ENCODE peak calls at places on chromosomes 2 and 18, in six cellular contexts. A is K562, M is GM12891, W is GM12878, E is HepG2, B is H1. I is an unnamed sample.
A peak's percentile ranks its signal among the peaks of the same experiment; 100 is the strongest.

GRCh38 chr2:112296407-112296806 is 21.0 kb downstream of the ZC3H6 start:
- DNase-seq in A (no peak), M (no peak), W (no peak), E (no peak), B (no peak), I (no peak)

GRCh38 chr2:18413794-18414396 is 146.6 kb downstream of the RDH14 start:
- DNase-seq in A (no peak), M (no peak), W (no peak), E (no peak), B (no peak), I (no peak)

GRCh38 chr2:12106440-12107080 is 360.1 kb downstream of the LPIN1 start:
- DNase-seq in A (peak; percentile 92), M (no peak), W (no peak), E (no peak), B (no peak), I (no peak)

GRCh38 chr2:118088051-118089014 is at the start of gene INSIG2:
- DNase-seq in A (peak; percentile 93), M (peak; percentile 69), W (peak; percentile 98), E (peak; percentile 99), B (peak; percentile 92), I (peak; percentile 71)

GRCh38 chr2:22406625-22407024 is 978.4 kb upstream of the KLHL29 start:
- DNase-seq in A (no peak), M (no peak), W (no peak), E (no peak), B (no peak), I (no peak)

GRCh38 chr2:26971911-26972786 is 1.7 kb downstream of the MAPRE3 start:
- DNase-seq in A (peak; percentile 37), M (no peak), W (no peak), E (no peak), B (no peak), I (no peak)

GRCh38 chr2:199932312-199932855 is 21.3 kb downstream of the C2orf69 start:
- DNase-seq in A (no peak), M (no peak), W (no peak), E (no peak), B (no peak), I (no peak)

GRCh38 chr2:189217546-189217945 is 38.0 kb upstream of the COL5A2 start:
- DNase-seq in A (no peak), M (no peak), W (no peak), E (no peak), B (peak; percentile 60), I (no peak)

GRCh38 chr2:9975805-9976447 is 24.4 kb downstream of the GRHL1 start:
- DNase-seq in A (peak; percentile 39), M (no peak), W (no peak), E (no peak), B (no peak), I (no peak)

GRCh38 chr2:19807346-19807745 is 94.4 kb downstream of the TTC32 start:
- DNase-seq in A (no peak), M (no peak), W (no peak), E (no peak), B (no peak), I (no peak)

GRCh38 chr2:217943379-217944321 is 59.1 kb downstream of the TNS1 start:
- DNase-seq in A (peak; percentile 74), M (peak; percentile 56), W (no peak), E (peak; percentile 71), B (peak; percentile 83), I (no peak)

GRCh38 chr2:1553671-1554295 is 140.5 kb downstream of the TPO start:
- DNase-seq in A (no peak), M (no peak), W (no peak), E (no peak), B (no peak), I (no peak)

GRCh38 chr2:168186452-168186851 is 60.9 kb downstream of the STK39 start:
- DNase-seq in A (no peak), M (no peak), W (no peak), E (no peak), B (no peak), I (no peak)

GRCh38 chr2:163155279-163155883 is 316.8 kb upstream of the KCNH7 start:
- DNase-seq in A (peak; percentile 11), M (peak; percentile 4), W (peak; percentile 3), E (peak; percentile 38), B (no peak), I (no peak)

GRCh38 chr2:8298783-8299182 is 383.1 kb upstream of the ID2 start:
- DNase-seq in A (no peak), M (no peak), W (no peak), E (no peak), B (no peak), I (no peak)

GRCh38 chr2:109351164-109351756 is 222.3 kb downstream of the SH3RF3 start:
- DNase-seq in A (no peak), M (no peak), W (no peak), E (no peak), B (peak; percentile 33), I (no peak)

GRCh38 chr2:51290725-51291124 is 258.8 kb upstream of the NRXN1 start:
- DNase-seq in A (no peak), M (no peak), W (no peak), E (no peak), B (no peak), I (no peak)

GRCh38 chr18:76265375-76266225 is 229.4 kb downstream of the ZNF516 start:
- DNase-seq in A (no peak), M (no peak), W (no peak), E (no peak), B (no peak), I (no peak)

DNA sequence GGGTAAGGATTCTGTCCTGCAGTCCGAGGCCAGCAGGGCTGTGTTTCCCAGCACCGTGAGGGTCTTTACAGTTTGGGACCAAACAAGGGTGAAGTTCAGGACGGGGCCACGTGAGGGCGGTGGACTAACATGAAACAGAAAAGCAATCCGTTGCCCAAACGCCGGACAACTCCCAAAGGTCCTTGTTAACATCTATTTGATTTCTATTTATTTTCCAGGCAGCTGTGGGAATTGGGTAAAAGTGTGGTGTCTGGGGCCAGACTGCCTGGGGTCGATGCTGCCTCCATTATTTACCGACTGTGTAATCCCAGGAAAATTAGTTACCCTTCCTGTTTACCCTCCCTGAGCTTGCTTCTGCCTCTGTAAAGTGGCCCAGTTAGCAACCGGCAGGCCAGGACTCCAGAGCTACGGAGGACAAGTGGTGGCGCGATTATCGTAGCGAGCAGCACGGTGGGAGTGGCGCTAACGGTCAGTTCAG is 66.3 kb upstream of the TCF7L1 start:
- DNase-seq in A (peak; percentile 72), M (no peak), W (no peak), E (peak; percentile 77), B (peak; percentile 95), I (no peak)
- TF ChIP-seq POLR2A in A (no peak), M (no peak), W (no peak), E (no peak), B (no peak), I (no peak)

DNA sequence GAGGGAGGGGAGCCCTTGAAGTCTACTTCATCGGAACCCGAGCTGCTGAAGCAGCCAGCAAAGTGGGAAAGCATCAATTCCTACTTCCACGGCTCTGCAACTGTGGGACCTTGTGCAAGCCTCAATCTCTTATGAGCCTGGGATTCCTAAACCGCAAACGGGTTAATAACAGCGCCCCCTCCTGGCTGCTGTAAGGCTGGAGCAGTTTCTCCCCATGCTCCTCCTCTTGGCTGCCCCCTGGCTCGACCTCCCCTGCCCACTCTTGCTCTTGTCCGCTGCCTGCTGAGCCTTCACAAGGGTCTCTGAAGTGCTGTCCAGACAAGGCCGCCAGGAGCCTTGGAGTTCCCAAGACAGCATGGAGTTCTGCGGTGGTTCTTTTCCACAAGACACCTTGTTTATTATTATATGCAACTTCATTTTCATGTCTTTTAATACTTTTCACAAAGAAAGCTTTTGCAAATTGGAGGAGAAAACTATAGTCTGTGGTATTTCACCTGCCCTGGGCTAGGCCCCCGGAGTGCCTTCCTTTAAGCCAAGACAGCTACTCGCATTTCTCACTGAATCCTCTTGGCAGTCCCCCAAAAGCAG is 157.2 kb downstream of the DDX1 start:
- DNase-seq in A (peak; percentile 79), M (peak; percentile 41), W (no peak), E (peak; percentile 62), B (peak; percentile 90), I (no peak)
- TF ChIP-seq TAF1 in A (no peak), M (no peak), W (no peak), E (no peak), B (no peak), I (no peak)

GRCh38 chr18:395481-396250 is 104.8 kb downstream of the COLEC12 start:
- DNase-seq in A (no peak), M (no peak), W (no peak), E (no peak), B (no peak), I (no peak)
- TF ChIP-seq POLR2AphosphoS5 in A (no peak), M (no peak), W (no peak), E (no peak), B (no peak), I (no peak)

GRCh38 chr2:32064021-32064678 is 794 bp downstream of the SPAST start:
- DNase-seq in A (peak; percentile 48), M (no peak), W (no peak), E (no peak), B (no peak), I (peak; percentile 23)

GRCh38 chr2:32061973-32062861 is 1.1 kb upstream of the SPAST start:
- DNase-seq in A (peak; percentile 62), M (no peak), W (no peak), E (peak; percentile 78), B (peak; percentile 55), I (no peak)

GRCh38 chr2:32064713-32065112 is 1.4 kb downstream of the SPAST start:
- DNase-seq in A (no peak), M (no peak), W (no peak), E (no peak), B (no peak), I (no peak)

GRCh38 chr2:32061430-32061829 is 1.9 kb upstream of the SPAST start:
- DNase-seq in A (no peak), M (no peak), W (no peak), E (peak; percentile 50), B (no peak), I (no peak)

GRCh38 chr2:32063310-32064020 is at the start of gene SPAST:
- DNase-seq in A (peak; percentile 97), M (peak; percentile 95), W (peak; percentile 90), E (peak; percentile 98), B (peak; percentile 97), I (peak; percentile 93)
- TF ChIP-seq POLR2A in A (peak; percentile 81), M (peak; percentile 69), W (peak; percentile 78), E (peak; percentile 91), B (peak; percentile 92), I (peak; percentile 79)

GRCh38 chr2:122001441-122001874 is 246.0 kb downstream of the TSN start:
- DNase-seq in A (no peak), M (no peak), W (no peak), E (no peak), B (no peak), I (no peak)

GRCh38 chr2:122003196-122003595 is 247.7 kb downstream of the TSN start:
- DNase-seq in A (no peak), M (no peak), W (no peak), E (no peak), B (no peak), I (no peak)

GRCh38 chr2:121994238-121995206 is 239.1 kb downstream of the TSN start:
- DNase-seq in A (no peak), M (no peak), W (no peak), E (no peak), B (peak; percentile 38), I (no peak)

GRCh38 chr2:122000556-122001340 is 245.3 kb downstream of the TSN start:
- DNase-seq in A (no peak), M (no peak), W (no peak), E (no peak), B (peak; percentile 32), I (no peak)

GRCh38 chr2:121999273-121999672 is 243.8 kb downstream of the TSN start:
- DNase-seq in A (peak; percentile 23), M (no peak), W (no peak), E (no peak), B (peak; percentile 23), I (no peak)
- TF ChIP-seq TAF1 in A (no peak), M (no peak), W (no peak), E (no peak), B (no peak), I (no peak)

GRCh38 chr2:222448806-222449205 is 24.5 kb downstream of the SGPP2 start:
- DNase-seq in A (no peak), M (no peak), W (no peak), E (no peak), B (no peak), I (no peak)
- TF ChIP-seq POLR2AphosphoS5 in A (no peak), M (no peak), W (no peak), E (no peak), B (no peak), I (no peak)